ENCODE peak calls at places on chromosomes 7 and 10, in four cellular contexts. One of them, this sample, is unnamed.

GRCh38 chr7:83054472-83054871 is 108.2 kb downstream of the PCLO start:
- DNase-seq in lower lobe of right lung: no peak
- DNase-seq in WTC11: no peak
- DNase-seq in IMR-90: no peak
- DNase-seq in this sample: no peak

GRCh38 chr7:76327610-76328009 is 25.1 kb downstream of the HSPB1 start:
- DNase-seq in WTC11: no peak
- DNase-seq in lower lobe of right lung: no peak
- DNase-seq in IMR-90: no peak
- DNase-seq in this sample: no peak

GRCh38 chr10:11425288-11425595 is 186.2 kb downstream of the USP6NL start:
- DNase-seq in WTC11: no peak
- DNase-seq in IMR-90: no peak
- DNase-seq in lower lobe of right lung: no peak
- DNase-seq in this sample: no peak

GRCh38 chr7:124056234-124056633 is 23.4 kb upstream of the TMEM229A start:
- DNase-seq in WTC11: no peak
- DNase-seq in IMR-90: no peak
- DNase-seq in lower lobe of right lung: no peak
- DNase-seq in this sample: no peak

GRCh38 chr10:114631678-114632417 is 26.2 kb downstream of the ABLIM1 start:
- DNase-seq in lower lobe of right lung: peak
- DNase-seq in WTC11: peak
- DNase-seq in IMR-90: no peak
- DNase-seq in this sample: peak

GRCh38 chr10:91000470-91000869 is 79.6 kb upstream of the ANKRD1 start:
- DNase-seq in lower lobe of right lung: no peak
- DNase-seq in WTC11: no peak
- DNase-seq in IMR-90: no peak
- DNase-seq in this sample: no peak

GRCh38 chr10:69645751-69646687 is 16.0 kb downstream of the FAM241B start:
- DNase-seq in WTC11: no peak
- DNase-seq in lower lobe of right lung: no peak
- DNase-seq in IMR-90: no peak
- DNase-seq in this sample: peak

GRCh38 chr10:99582255-99582770 is 37.9 kb downstream of the SLC25A28 start:
- DNase-seq in lower lobe of right lung: no peak
- DNase-seq in WTC11: no peak
- DNase-seq in IMR-90: no peak
- DNase-seq in this sample: no peak

GRCh38 chr10:133133471-133134231 is 26.4 kb upstream of the KNDC1 start:
- DNase-seq in lower lobe of right lung: peak
- DNase-seq in IMR-90: no peak
- DNase-seq in WTC11: no peak
- DNase-seq in this sample: peak

GRCh38 chr7:18792866-18793595 is 297.5 kb downstream of the HDAC9 start:
- DNase-seq in lower lobe of right lung: no peak
- DNase-seq in WTC11: no peak
- DNase-seq in IMR-90: peak
- DNase-seq in this sample: no peak

DNA sequence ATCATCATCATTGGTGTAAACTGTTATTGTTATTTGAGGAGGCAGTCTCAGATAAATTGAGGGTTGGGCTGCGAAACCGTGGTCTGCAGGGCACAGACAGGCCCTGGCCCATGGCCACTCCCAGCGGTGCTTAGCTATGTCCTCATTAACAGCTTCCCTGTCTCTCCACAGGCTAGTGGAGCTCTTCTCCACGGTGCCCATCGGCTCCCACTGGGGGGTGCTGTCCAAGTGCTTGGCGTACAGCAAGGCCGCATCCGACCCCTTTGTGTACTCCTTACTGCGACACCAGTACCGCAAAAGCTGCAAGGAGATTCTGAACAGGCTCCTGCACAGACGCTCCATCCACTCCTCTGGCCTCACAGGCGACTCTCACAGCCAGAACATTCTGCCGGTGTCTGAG is 21.6 kb downstream of the GPR26 start:
- DNase-seq in lower lobe of right lung: no peak
- DNase-seq in IMR-90: no peak
- DNase-seq in WTC11: peak
- DNase-seq in this sample: no peak
- TF ChIP-seq CTCF in lower lobe of right lung: no peak
- TF ChIP-seq CTCF in IMR-90: no peak
- TF ChIP-seq CTCF in WTC11: no peak
- TF ChIP-seq CTCF in this sample: no peak

GRCh38 chr7:29854257-29854938 is 48.1 kb downstream of the WIPF3 start:
- DNase-seq in WTC11: no peak
- DNase-seq in lower lobe of right lung: no peak
- DNase-seq in IMR-90: no peak
- DNase-seq in this sample: no peak
- TF ChIP-seq CTCF in WTC11: no peak
- TF ChIP-seq CTCF in lower lobe of right lung: no peak
- TF ChIP-seq CTCF in IMR-90: no peak
- TF ChIP-seq CTCF in this sample: peak

DNA sequence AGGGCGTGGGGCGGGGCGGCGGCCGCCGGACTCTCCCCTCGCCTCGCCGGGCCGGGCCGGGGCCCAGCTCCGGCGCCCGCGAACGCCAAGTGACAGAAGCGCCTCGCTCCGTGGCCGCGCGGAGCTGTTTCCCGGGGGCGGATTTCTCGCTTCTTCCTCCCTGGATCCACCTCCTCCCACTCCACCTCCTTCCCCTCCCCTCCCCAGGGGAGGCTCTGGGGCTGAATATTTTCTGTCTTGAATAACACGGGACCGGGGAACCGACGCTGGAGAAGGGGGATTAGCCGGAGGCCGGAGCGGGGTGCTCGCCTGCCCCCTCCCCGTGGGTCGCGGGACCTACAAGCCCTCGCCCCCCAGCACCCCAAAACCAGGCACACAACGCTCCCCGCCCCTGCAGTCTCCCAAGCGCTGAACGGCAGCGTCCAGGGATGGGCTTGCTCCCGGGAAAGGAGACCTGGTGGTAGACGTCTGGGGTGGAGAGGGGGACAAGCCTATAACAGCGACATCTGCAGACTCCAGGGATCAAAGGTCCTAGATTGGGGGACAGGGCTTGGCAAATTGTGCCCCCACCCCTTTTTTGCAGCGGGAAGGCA is at the start of gene ARHGAP21:
- DNase-seq in lower lobe of right lung: peak
- DNase-seq in IMR-90: peak
- DNase-seq in WTC11: peak
- DNase-seq in this sample: peak
- TF ChIP-seq CTCF in lower lobe of right lung: no peak
- TF ChIP-seq CTCF in IMR-90: no peak
- TF ChIP-seq CTCF in WTC11: no peak
- TF ChIP-seq CTCF in this sample: no peak

DNA sequence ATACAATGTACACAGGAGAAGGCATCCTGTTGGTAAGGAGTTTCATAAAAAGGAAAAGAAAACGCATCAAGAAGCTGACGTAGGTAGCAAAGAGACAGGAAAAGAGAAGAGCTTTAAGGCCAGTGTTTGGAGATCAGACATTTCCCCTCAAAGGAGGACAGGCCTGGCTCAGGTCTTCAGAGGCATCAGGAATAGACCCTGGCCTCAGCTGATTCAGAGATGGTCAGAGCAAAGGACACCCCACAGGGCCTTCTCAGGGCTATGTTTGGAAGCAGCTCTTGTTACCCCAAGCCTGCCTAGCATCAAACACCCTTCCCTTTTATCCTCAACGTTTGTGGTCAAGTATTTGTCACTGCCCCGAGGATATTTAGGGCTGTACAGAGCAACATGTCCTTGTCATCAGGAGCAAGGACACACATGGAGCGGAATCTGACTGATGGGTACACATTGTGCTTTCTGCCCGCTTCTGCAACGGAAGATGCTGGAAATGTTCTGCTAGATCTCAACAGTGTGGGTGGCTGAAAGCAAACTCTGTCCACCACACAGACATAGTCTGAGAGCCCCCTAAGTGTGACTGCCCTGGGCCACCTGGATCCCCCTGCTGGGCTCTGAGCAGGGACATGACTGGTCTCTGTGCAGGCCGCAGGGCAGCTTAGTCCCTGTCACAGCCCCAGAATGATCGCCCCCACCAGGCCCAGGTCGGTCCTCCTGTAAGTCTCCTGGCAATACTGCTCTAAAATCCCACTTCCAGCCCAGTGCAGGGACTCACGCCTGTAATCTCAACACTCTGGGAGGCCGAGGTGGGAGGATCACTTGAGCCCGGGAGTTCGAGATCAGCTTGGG is 1.0 kb upstream of the ZDHHC4 start:
- DNase-seq in lower lobe of right lung: no peak
- DNase-seq in WTC11: peak
- DNase-seq in IMR-90: no peak
- DNase-seq in this sample: peak
- TF ChIP-seq CTCF in lower lobe of right lung: no peak
- TF ChIP-seq CTCF in WTC11: no peak
- TF ChIP-seq CTCF in IMR-90: no peak
- TF ChIP-seq CTCF in this sample: no peak

DNA sequence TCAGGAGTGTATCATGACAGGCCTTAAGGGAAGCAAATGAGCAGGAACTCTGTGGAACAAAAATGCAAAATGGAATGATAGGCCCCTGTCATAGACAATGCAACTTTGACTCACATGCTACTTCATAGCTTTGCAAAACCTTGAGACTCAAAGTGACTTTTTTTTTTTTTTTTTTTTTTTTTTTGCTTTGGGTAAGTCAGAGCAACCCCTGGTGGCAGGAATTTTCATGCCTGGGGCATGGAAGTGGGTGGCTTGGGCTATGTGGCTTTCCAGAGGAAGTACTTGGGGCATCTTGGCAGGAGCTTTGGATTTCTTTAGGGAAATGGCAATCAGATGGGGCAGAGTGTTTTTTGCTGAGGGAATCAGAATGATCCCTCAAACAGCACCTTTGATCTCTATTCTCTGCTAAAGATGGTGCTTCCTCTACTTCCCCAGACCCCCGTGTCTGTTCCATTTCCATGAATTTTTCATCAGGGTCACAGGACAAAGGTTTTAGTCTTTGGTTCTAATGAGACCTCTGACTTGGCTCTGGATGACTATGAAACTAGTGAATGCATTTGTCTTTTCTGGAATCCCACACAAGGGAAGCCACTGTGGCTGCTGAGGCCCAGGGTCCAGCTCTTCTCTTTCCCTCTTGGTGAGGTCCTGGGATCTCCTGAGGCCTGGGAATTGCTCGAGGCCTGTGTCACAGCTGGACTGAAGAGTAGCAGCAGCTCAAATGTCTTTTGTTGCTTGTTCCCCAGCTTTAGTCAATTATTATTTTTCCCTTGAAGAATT is 62.8 kb downstream of the TACC2 start:
- DNase-seq in IMR-90: peak
- DNase-seq in lower lobe of right lung: peak
- DNase-seq in WTC11: peak
- DNase-seq in this sample: peak
- TF ChIP-seq CTCF in IMR-90: peak
- TF ChIP-seq CTCF in lower lobe of right lung: peak
- TF ChIP-seq CTCF in WTC11: peak
- TF ChIP-seq CTCF in this sample: peak

DNA sequence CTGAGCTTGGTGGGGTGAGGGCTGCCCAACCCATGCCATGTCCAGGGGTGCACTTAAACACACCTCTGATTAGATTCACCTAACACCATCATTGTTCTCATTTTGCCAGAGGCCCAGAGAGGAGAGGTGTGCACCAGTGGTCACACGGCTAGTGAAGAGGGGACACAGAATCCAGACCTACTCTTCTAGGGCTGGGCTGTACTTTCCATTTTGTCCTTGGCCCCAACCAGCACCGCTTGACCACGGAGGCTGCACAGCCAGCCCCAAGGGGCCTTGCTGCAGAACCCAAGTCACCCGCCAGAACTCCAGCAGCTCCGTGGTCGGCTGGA is 246 bp upstream of the WDFY4 start:
- DNase-seq in lower lobe of right lung: no peak
- DNase-seq in IMR-90: no peak
- DNase-seq in WTC11: no peak
- DNase-seq in this sample: no peak
- TF ChIP-seq CTCF in lower lobe of right lung: no peak
- TF ChIP-seq CTCF in IMR-90: no peak
- TF ChIP-seq CTCF in WTC11: no peak
- TF ChIP-seq CTCF in this sample: no peak

GRCh38 chr7:86925221-86925620 is 134.2 kb downstream of the ELAPOR2 start:
- DNase-seq in lower lobe of right lung: no peak
- DNase-seq in WTC11: no peak
- DNase-seq in IMR-90: no peak
- DNase-seq in this sample: no peak

GRCh38 chr7:86928308-86928707 is 131.1 kb downstream of the ELAPOR2 start:
- DNase-seq in IMR-90: no peak
- DNase-seq in WTC11: no peak
- DNase-seq in lower lobe of right lung: peak
- DNase-seq in this sample: peak

GRCh38 chr7:86923530-86923929 is 135.9 kb downstream of the ELAPOR2 start:
- DNase-seq in WTC11: no peak
- DNase-seq in lower lobe of right lung: no peak
- DNase-seq in IMR-90: no peak
- DNase-seq in this sample: no peak

GRCh38 chr7:86929293-86930109 is 130.0 kb downstream of the ELAPOR2 start:
- DNase-seq in IMR-90: no peak
- DNase-seq in lower lobe of right lung: no peak
- DNase-seq in WTC11: no peak
- DNase-seq in this sample: no peak

DNA sequence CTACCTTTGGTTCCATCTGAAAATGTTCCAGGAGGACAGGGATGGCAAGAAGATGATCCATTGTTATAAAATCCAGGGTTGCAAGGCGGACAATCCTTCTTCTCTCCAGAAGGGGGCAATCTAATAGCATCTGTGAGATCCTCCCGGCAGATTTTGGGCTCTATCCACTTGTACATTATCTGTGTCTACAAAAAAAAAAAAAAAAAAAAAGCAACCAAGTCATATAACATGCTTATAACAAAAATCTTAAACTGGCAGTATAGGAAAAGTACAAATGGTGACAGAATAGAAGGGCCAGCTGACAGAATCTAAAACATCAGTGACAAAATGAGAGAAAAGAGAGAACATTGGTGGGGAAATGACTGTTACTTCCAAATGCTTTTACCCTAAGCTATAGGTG is 132.7 kb downstream of the ELAPOR2 start:
- DNase-seq in lower lobe of right lung: no peak
- DNase-seq in WTC11: peak
- DNase-seq in IMR-90: peak
- DNase-seq in this sample: no peak
- TF ChIP-seq CTCF in lower lobe of right lung: peak
- TF ChIP-seq CTCF in WTC11: peak
- TF ChIP-seq CTCF in IMR-90: peak
- TF ChIP-seq CTCF in this sample: peak

This sample was measured in left lung.